ENCODE peak calls at places on chromosome 6, in six cellular contexts. T is cardiac muscle cell, M is colonic mucosa, E is BE2C, V is neural progenitor cell, R is PC-3. U is an unnamed sample. For H3K4me1, the result is how much of the 10 kb centered on the place peaks cover.

GRCh38 chr6:24646771-24647170 is 780 bp upstream of the KIAA0319 start:
- DNase-seq in R (peak), E (no peak), T (peak), V (no peak), M (no peak), U (no peak)

GRCh38 chr6:170073846-170074245 is 217.0 kb downstream of the DLL1 start:
- DNase-seq in R (no peak), E (no peak), T (no peak), V (no peak), M (no peak), U (no peak)

GRCh38 chr6:42140756-42141602 is 1.4 kb downstream of the C6orf132 start:
- DNase-seq in R (no peak), V (no peak), T (peak), M (peak), E (peak), U (peak)

GRCh38 chr6:117840541-117840983 is 66.5 kb upstream of the SLC35F1 start:
- DNase-seq in E (peak), T (peak), V (peak), R (peak), M (no peak), U (no peak)

GRCh38 chr6:43779864-43780260 is 9.9 kb downstream of the VEGFA start:
- DNase-seq in R (no peak), M (no peak), E (peak), T (peak), V (no peak), U (no peak)

GRCh38 chr6:11364971-11365397 is 132.5 kb upstream of the NEDD9 start:
- DNase-seq in M (no peak), R (no peak), V (no peak), T (peak), E (no peak), U (no peak)

GRCh38 chr6:45606831-45607400 is 229.2 kb upstream of the SUPT3H start:
- DNase-seq in V (no peak), R (no peak), E (no peak), T (no peak), M (peak), U (no peak)

GRCh38 chr6:135002229-135002844 is 52.3 kb downstream of the HBS1L start:
- DNase-seq in T (peak), R (peak), V (peak), M (no peak), E (no peak), U (no peak)

GRCh38 chr6:137271245-137272183 is 52.3 kb upstream of the IFNGR1 start:
- DNase-seq in M (no peak), T (peak), R (peak), V (peak), E (no peak), U (no peak)

GRCh38 chr6:328184-328670 is 35.9 kb downstream of the DUSP22 start:
- DNase-seq in T (peak), E (no peak), M (peak), V (no peak), R (peak), U (no peak)

GRCh38 chr6:156786652-156787051 is 9.5 kb downstream of the ARID1B start:
- DNase-seq in R (no peak), T (no peak), M (no peak), V (no peak), E (no peak), U (no peak)
- H3K4me1 ChIP-seq in R (under half), T (half or more), M (under half), V (half or more), E (under half), U (half or more)

GRCh38 chr6:3009930-3010329 is 10.2 kb downstream of the NQO2 start:
- DNase-seq in R (no peak), M (no peak), E (no peak), V (no peak), T (peak), U (no peak)
- TF ChIP-seq CTCF in R (no peak), M (no peak), E (no peak), V (no peak), T (no peak), U (no peak)

GRCh38 chr6:20633566-20634340 is 99.5 kb downstream of the CDKAL1 start:
- DNase-seq in V (no peak), T (no peak), E (no peak), M (no peak), R (no peak), U (no peak)
- H3K4me1 ChIP-seq in V (under half), T (under half), E (under half), M (under half), R (under half), U (under half)

GRCh38 chr6:159125014-159125609 is 44.1 kb upstream of the FNDC1 start:
- DNase-seq in V (no peak), T (no peak), M (no peak), E (no peak), R (peak), U (no peak)
- TF ChIP-seq CTCF in V (peak), T (peak), M (no peak), E (peak), R (peak), U (no peak)

GRCh38 chr6:108675226-108676160 is 114.8 kb downstream of the FOXO3 start:
- DNase-seq in V (no peak), M (peak), E (no peak), R (no peak), T (no peak), U (no peak)
- H3K4me1 ChIP-seq in V (under half), M (under half), E (under half), R (under half), T (under half), U (half or more)

DNA sequence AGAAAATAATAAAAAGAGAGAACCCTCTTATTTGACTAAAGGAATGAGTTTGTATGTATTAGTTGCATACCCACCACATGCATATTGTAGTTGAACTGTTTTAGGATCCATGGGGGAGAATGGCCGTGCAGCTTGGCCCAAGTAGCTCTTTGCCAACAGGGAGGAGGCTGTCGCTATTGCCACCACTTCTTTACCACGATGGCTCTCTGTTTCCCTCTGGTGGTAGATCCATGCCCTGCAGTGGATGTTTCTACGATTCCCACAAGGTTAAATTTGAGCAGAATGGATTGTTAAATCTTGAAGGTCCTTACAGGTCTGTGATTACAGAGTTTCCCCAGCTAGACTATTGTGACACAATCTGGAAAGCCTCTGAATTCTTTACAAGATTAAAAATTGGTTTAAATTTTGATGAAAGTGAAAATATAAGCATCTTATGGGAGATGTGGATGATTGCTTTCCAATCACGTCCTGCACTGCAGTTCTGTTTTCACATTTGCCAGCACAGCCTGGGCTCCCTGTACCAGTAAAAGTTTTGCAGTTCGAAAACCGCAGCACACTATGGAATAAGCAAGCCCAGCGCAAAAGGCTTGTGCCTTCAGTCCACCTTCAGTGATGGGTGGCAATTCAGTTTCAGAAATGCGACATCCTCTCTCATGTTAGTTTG is 34.4 kb upstream of the FNDC1 start:
- DNase-seq in R (peak), V (peak), E (peak), M (peak), T (peak), U (peak)
- TF ChIP-seq CTCF in R (peak), V (peak), E (peak), M (peak), T (peak), U (peak)

GRCh38 chr6:36121752-36122494 is 8.4 kb upstream of the MAPK13 start:
- DNase-seq in T (no peak), R (no peak), V (no peak), M (no peak), E (no peak), U (peak)

GRCh38 chr6:36120539-36120938 is 9.8 kb upstream of the MAPK13 start:
- DNase-seq in M (peak), E (no peak), V (no peak), R (no peak), T (no peak), U (no peak)

GRCh38 chr6:36123270-36124139 is 6.8 kb upstream of the MAPK13 start:
- DNase-seq in T (peak), V (peak), M (peak), E (peak), R (peak), U (peak)

GRCh38 chr6:36120979-36121706 is 9.2 kb upstream of the MAPK13 start:
- DNase-seq in R (peak), V (no peak), M (peak), T (peak), E (no peak), U (peak)

GRCh38 chr6:36122495-36123269 is 7.6 kb upstream of the MAPK13 start:
- DNase-seq in R (no peak), M (no peak), V (no peak), T (no peak), E (no peak), U (peak)
- H3K4me1 ChIP-seq in R (under half), M (under half), V (under half), T (under half), E (under half), U (under half)

GRCh38 chr6:39389372-39389767 is 66.9 kb upstream of the KCNK16 start:
- DNase-seq in V (peak), T (peak), E (no peak), M (no peak), R (no peak), U (no peak)
- TF ChIP-seq CTCF in V (peak), T (peak), E (peak), M (no peak), R (no peak), U (no peak)

GRCh38 chr6:3086282-3086946 is 18.1 kb downstream of the RIPK1 start:
- DNase-seq in R (no peak), V (no peak), T (no peak), M (no peak), E (no peak), U (no peak)

GRCh38 chr6:3088446-3088845 is 20.2 kb downstream of the RIPK1 start:
- DNase-seq in M (no peak), R (no peak), V (no peak), T (peak), E (no peak), U (no peak)

GRCh38 chr6:3081965-3082364 is 13.7 kb downstream of the RIPK1 start:
- DNase-seq in R (no peak), E (no peak), M (no peak), V (peak), T (no peak), U (peak)

GRCh38 chr6:3088853-3089445 is 20.7 kb downstream of the RIPK1 start:
- DNase-seq in E (no peak), T (no peak), M (no peak), V (no peak), R (no peak), U (no peak)

GRCh38 chr6:3085074-3085473 is 16.8 kb downstream of the RIPK1 start:
- DNase-seq in T (peak), M (no peak), E (no peak), V (no peak), R (no peak), U (no peak)
- H3K4me1 ChIP-seq in T (under half), M (under half), E (under half), V (under half), R (under half), U (under half)

GRCh38 chr6:150237626-150238025 is 94.8 kb downstream of the PPP1R14C start:
- DNase-seq in V (no peak), E (no peak), M (no peak), T (no peak), R (no peak), U (no peak)
- TF ChIP-seq CTCF in V (no peak), E (no peak), M (no peak), T (no peak), R (no peak), U (no peak)